ENCODE peak calls at places on chromosomes 16 and 17, in eight cellular contexts. W is cardiac fibroblast, N is SK-N-SH, I is MCF 10A, T is breast epithelium, E is neural crest cell, S is GM10248, B is OCI-LY7. Y is an unnamed sample.
A peak's percentile ranks its signal among the peaks of the same experiment; 100 is the strongest.

GRCh38 chr16:49663081-49664057 is 192.5 kb downstream of the ZNF423 start:
- DNase-seq in W (peak; percentile 34), S (no peak), T (no peak), E (no peak), I (no peak), N (peak; percentile 63), B (no peak), Y (no peak)

GRCh38 chr17:18331879-18332278 is 16.8 kb downstream of the SMCR8 start:
- DNase-seq in B (no peak), I (no peak), E (no peak), S (no peak), N (no peak), W (no peak), T (no peak), Y (peak; percentile 26)

GRCh38 chr16:47627056-47627455 is 165.9 kb downstream of the PHKB start:
- DNase-seq in B (no peak), S (no peak), W (peak; percentile 22), E (no peak), I (no peak), T (no peak), N (no peak), Y (no peak)

GRCh38 chr17:79837888-79838540 is 1.2 kb downstream of the CBX4 start:
- DNase-seq in S (no peak), B (peak; percentile 72), N (peak; percentile 62), T (no peak), W (no peak), I (no peak), E (no peak), Y (peak; percentile 50)

GRCh38 chr17:78965369-78965982 is 14.2 kb downstream of the LGALS3BP start:
- DNase-seq in S (no peak), W (no peak), T (no peak), I (no peak), N (no peak), E (no peak), B (peak; percentile 74), Y (no peak)

GRCh38 chr17:49708515-49709161 is 874 bp upstream of the SLC35B1 start:
- DNase-seq in T (no peak), N (no peak), S (no peak), W (peak; percentile 28), B (no peak), I (no peak), E (no peak), Y (no peak)

GRCh38 chr17:21286771-21287702 is 2.5 kb downstream of the MAP2K3 start:
- DNase-seq in S (no peak), B (peak; percentile 29), T (no peak), N (no peak), I (peak; percentile 72), W (no peak), E (no peak), Y (peak; percentile 57)

GRCh38 chr17:17328251-17328650 is 25.1 kb downstream of the NT5M start:
- DNase-seq in T (no peak), W (no peak), N (no peak), B (no peak), E (no peak), S (no peak), I (no peak), Y (no peak)

GRCh38 chr17:66625321-66625767 is 209.6 kb upstream of the CACNG5 start:
- DNase-seq in B (peak; percentile 32), N (peak; percentile 63), I (peak; percentile 33), E (no peak), T (no peak), S (no peak), W (peak; percentile 45), Y (no peak)

GRCh38 chr17:62760059-62760887 is 47.8 kb downstream of the MARCHF10 start:
- DNase-seq in W (peak; percentile 81), T (no peak), S (no peak), B (no peak), I (no peak), E (no peak), N (no peak), Y (no peak)

GRCh38 chr17:21298983-21299519 is 14.5 kb downstream of the MAP2K3 start:
- DNase-seq in W (no peak), B (no peak), N (no peak), E (no peak), I (no peak), T (no peak), S (no peak), Y (no peak)

GRCh38 chr17:57135748-57136342 is 50.8 kb downstream of the AKAP1 start:
- DNase-seq in T (no peak), I (no peak), N (peak; percentile 47), W (no peak), S (no peak), E (no peak), B (no peak), Y (peak; percentile 11)

GRCh38 chr17:57125866-57126265 is 40.8 kb downstream of the AKAP1 start:
- DNase-seq in T (no peak), B (no peak), N (no peak), E (no peak), I (no peak), W (no peak), S (no peak), Y (no peak)

GRCh38 chr17:57135026-57135747 is 50.1 kb downstream of the AKAP1 start:
- DNase-seq in W (no peak), E (no peak), N (peak; percentile 62), B (no peak), I (no peak), S (no peak), T (no peak), Y (no peak)

GRCh38 chr17:57132663-57133062 is 47.6 kb downstream of the AKAP1 start:
- DNase-seq in N (peak; percentile 58), S (no peak), I (no peak), W (no peak), E (no peak), T (no peak), B (peak; percentile 23), Y (no peak)

DNA sequence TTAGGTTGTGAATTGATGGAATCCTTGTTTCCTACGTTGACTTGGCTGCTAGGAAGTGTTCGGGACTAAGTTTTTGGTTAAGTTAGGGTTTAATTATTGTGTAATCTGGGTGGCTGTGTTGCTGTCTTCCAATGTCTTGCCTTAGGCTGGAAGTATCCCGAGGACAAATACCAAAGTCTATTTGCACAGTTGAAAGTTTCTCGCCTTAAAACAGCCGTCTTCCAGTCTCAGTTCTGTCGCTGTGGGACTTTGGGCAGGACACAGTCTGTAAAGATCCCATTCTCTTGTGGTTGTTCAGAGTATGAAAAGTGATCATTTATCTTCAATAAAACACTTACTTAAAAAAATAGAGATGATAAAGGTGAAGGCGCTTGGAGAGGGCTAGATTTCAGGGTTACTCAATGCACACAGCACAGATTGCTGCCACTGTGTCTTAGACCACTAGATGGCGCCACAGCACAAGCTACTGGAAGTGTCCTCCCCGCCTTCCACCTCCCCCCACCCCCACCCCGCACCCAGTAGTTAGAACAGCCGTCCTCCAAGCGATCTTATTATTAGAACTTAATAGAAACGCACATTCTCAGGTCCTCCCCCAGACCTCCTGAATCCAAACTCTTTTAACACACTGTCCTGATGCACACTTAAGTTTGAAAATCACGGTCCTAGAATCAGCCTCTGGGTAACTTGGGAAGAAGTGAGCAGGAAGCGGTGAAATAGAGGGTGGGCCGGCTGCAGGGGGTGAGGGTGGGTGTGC is 45.8 kb downstream of the AKAP1 start:
- DNase-seq in S (peak; percentile 90), I (peak; percentile 89), N (peak; percentile 98), E (peak; percentile 91), T (peak; percentile 73), W (peak; percentile 84), B (peak; percentile 86), Y (peak; percentile 90)
- TF ChIP-seq CTCF in S (peak; percentile 85), I (peak; percentile 85), N (peak; percentile 90), E (peak; percentile 94), T (peak; percentile 63), W (peak; percentile 81), B (peak; percentile 84), Y (peak; percentile 87)

GRCh38 chr16:1707193-1707790 is 1.3 kb downstream of the MAPK8IP3 start:
- DNase-seq in E (no peak), W (peak; percentile 42), T (no peak), I (peak; percentile 43), S (no peak), N (peak; percentile 54), B (peak; percentile 44), Y (peak; percentile 42)
- TF ChIP-seq CTCF in E (no peak), W (no peak), T (no peak), I (no peak), S (no peak), N (no peak), B (no peak), Y (no peak)

DNA sequence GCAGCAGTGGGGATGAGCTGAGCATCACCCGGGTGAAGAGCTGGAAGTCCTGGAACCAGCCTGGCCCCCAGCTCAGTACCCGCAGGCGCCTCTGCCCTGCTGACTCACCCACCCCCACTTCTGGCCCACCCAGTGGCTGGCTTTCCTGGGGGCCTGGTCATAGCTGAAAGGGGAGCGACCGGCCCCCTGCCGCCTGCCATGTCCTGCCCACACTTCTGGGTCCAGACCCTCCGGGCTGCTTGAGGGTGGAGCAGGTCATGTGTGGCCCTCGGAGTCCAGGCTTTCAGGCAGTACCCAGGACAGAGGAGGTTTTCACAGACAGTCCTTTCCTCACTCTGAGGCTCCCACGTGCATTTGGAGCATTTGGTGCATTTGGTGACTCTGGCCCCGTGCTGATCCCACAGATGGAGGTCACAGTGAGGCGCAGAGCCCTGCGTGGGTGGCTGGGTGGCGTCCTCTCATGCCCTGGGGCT is 7.1 kb upstream of the PIEZO1 start:
- DNase-seq in T (no peak), E (no peak), N (no peak), B (no peak), S (no peak), I (no peak), W (no peak), Y (no peak)
- TF ChIP-seq CTCF in T (no peak), E (no peak), N (no peak), B (no peak), S (no peak), I (no peak), W (no peak), Y (no peak)

GRCh38 chr17:74840500-74840899 is 19.2 kb downstream of the GRIN2C start:
- DNase-seq in W (no peak), N (no peak), B (no peak), I (no peak), E (no peak), T (no peak), S (no peak), Y (no peak)

GRCh38 chr17:74842599-74843351 is 16.9 kb downstream of the GRIN2C start:
- DNase-seq in N (peak; percentile 99), B (no peak), I (peak; percentile 35), T (no peak), S (peak; percentile 74), E (peak; percentile 59), W (peak; percentile 75), Y (peak; percentile 35)

GRCh38 chr17:74843352-74843627 is 16.4 kb downstream of the GRIN2C start:
- DNase-seq in T (no peak), N (no peak), E (no peak), I (no peak), B (no peak), W (no peak), S (no peak), Y (no peak)

GRCh38 chr17:74840989-74841666 is 18.6 kb downstream of the GRIN2C start:
- DNase-seq in E (no peak), W (peak; percentile 61), S (no peak), B (peak; percentile 51), I (no peak), T (peak; percentile 39), N (no peak), Y (no peak)

GRCh38 chr17:74842146-74842598 is 17.5 kb downstream of the GRIN2C start:
- DNase-seq in S (no peak), I (no peak), E (no peak), T (no peak), W (no peak), N (peak; percentile 66), B (no peak), Y (no peak)
- TF ChIP-seq CTCF in S (no peak), I (no peak), E (no peak), T (no peak), W (no peak), N (no peak), B (no peak), Y (no peak)